ENCODE peak calls at places on chromosomes 5 and 9, in eight cellular contexts. B, R, K, F, L, H, O and I are unnamed samples.

GRCh38 chr5:6812800-6813731 is 99.8 kb downstream of the TENT4A start:
- DNase-seq in L (peak), F (no peak), H (no peak), R (peak), B (no peak), O (no peak), K (peak), I (peak)

GRCh38 chr9:14857449-14858305 is 52.6 kb downstream of the FREM1 start:
- DNase-seq in O (no peak), B (no peak), K (no peak), L (no peak), H (no peak), R (no peak), F (no peak), I (no peak)

GRCh38 chr9:36136277-36136893 is at the start of gene GLIPR2:
- DNase-seq in L (peak), R (peak), B (peak), O (peak), F (peak), K (peak), H (peak), I (no peak)

GRCh38 chr5:139389701-139390638 is at the start of gene MZB1:
- DNase-seq in R (no peak), B (peak), H (peak), K (no peak), F (no peak), O (no peak), L (no peak), I (no peak)

GRCh38 chr5:169561883-169562282 is 21.7 kb upstream of the SPDL1 start:
- DNase-seq in O (no peak), K (no peak), R (no peak), H (no peak), B (no peak), L (peak), F (no peak), I (no peak)

GRCh38 chr5:52987711-52988329 is 1.3 kb upstream of the ITGA2 start:
- DNase-seq in L (peak), B (no peak), F (no peak), H (no peak), O (no peak), R (no peak), K (peak), I (no peak)

GRCh38 chr5:51958473-51958872 is 575.2 kb downstream of the ISL1 start:
- DNase-seq in R (peak), B (no peak), F (no peak), L (no peak), O (no peak), K (no peak), H (no peak), I (no peak)

GRCh38 chr9:121652037-121652837 is 803 bp downstream of the DAB2IP start:
- DNase-seq in F (no peak), K (no peak), R (peak), H (no peak), B (no peak), L (no peak), O (no peak), I (no peak)

GRCh38 chr5:160747963-160748362 is 104.0 kb downstream of the ATP10B start:
- DNase-seq in L (no peak), F (no peak), H (no peak), B (no peak), R (no peak), O (no peak), K (no peak), I (no peak)